ENCODE peak calls at places on chromosome 18, in ten cellular contexts. One of them, this sample, is unnamed.

GRCh38 chr18:4639628-4640310 is 184.7 kb upstream of the DLGAP1 start:
- DNase-seq in neural crest cell: no peak
- DNase-seq in psoas muscle: no peak
- DNase-seq in iPS-NIHi11: no peak
- DNase-seq in BE2C: no peak
- DNase-seq in occipital lobe: no peak
- DNase-seq in GM23338: no peak
- DNase-seq in NCI-H524 treated with DMSO at 0.1 percent for 48 hours: no peak
- DNase-seq in HCT116: no peak
- DNase-seq in SW480: no peak
- DNase-seq in this sample: no peak

GRCh38 chr18:11419336-11419735 is 190.1 kb upstream of the SLC35G4 start:
- DNase-seq in neural crest cell: no peak
- DNase-seq in psoas muscle: no peak
- DNase-seq in iPS-NIHi11: no peak
- DNase-seq in BE2C: no peak
- DNase-seq in occipital lobe: no peak
- DNase-seq in GM23338: no peak
- DNase-seq in NCI-H524 treated with DMSO at 0.1 percent for 48 hours: no peak
- DNase-seq in HCT116: no peak
- DNase-seq in SW480: no peak
- DNase-seq in this sample: no peak

GRCh38 chr18:49524951-49525350 is 36.9 kb upstream of the LIPG start:
- DNase-seq in neural crest cell: no peak
- DNase-seq in psoas muscle: no peak
- DNase-seq in iPS-NIHi11: no peak
- DNase-seq in BE2C: no peak
- DNase-seq in occipital lobe: no peak
- DNase-seq in GM23338: no peak
- DNase-seq in NCI-H524 treated with DMSO at 0.1 percent for 48 hours: no peak
- DNase-seq in HCT116: no peak
- DNase-seq in SW480: no peak
- DNase-seq in this sample: no peak

GRCh38 chr18:75268206-75268605 is 57.6 kb downstream of the TSHZ1 start:
- DNase-seq in neural crest cell: no peak
- DNase-seq in psoas muscle: no peak
- DNase-seq in iPS-NIHi11: no peak
- DNase-seq in BE2C: no peak
- DNase-seq in occipital lobe: no peak
- DNase-seq in GM23338: no peak
- DNase-seq in NCI-H524 treated with DMSO at 0.1 percent for 48 hours: no peak
- DNase-seq in HCT116: no peak
- DNase-seq in SW480: no peak
- DNase-seq in this sample: no peak

GRCh38 chr18:70490008-70490933 is 201.4 kb downstream of the SOCS6 start:
- DNase-seq in neural crest cell: peak; percentile 51
- DNase-seq in psoas muscle: no peak
- DNase-seq in iPS-NIHi11: peak; percentile 49
- DNase-seq in BE2C: peak; percentile 40
- DNase-seq in occipital lobe: no peak
- DNase-seq in GM23338: peak; percentile 76
- DNase-seq in NCI-H524 treated with DMSO at 0.1 percent for 48 hours: peak; percentile 12
- DNase-seq in HCT116: peak; percentile 48
- DNase-seq in SW480: peak; percentile 32
- DNase-seq in this sample: peak; percentile 25

GRCh38 chr18:79809482-79810192 is 11.9 kb downstream of the KCNG2 start:
- DNase-seq in neural crest cell: no peak
- DNase-seq in psoas muscle: no peak
- DNase-seq in iPS-NIHi11: no peak
- DNase-seq in BE2C: no peak
- DNase-seq in occipital lobe: no peak
- DNase-seq in GM23338: no peak
- DNase-seq in NCI-H524 treated with DMSO at 0.1 percent for 48 hours: no peak
- DNase-seq in HCT116: no peak
- DNase-seq in SW480: no peak
- DNase-seq in this sample: no peak

GRCh38 chr18:23876921-23877320 is 137.6 kb upstream of the TTC39C start:
- DNase-seq in neural crest cell: no peak
- DNase-seq in psoas muscle: no peak
- DNase-seq in iPS-NIHi11: no peak
- DNase-seq in BE2C: no peak
- DNase-seq in occipital lobe: no peak
- DNase-seq in GM23338: no peak
- DNase-seq in NCI-H524 treated with DMSO at 0.1 percent for 48 hours: no peak
- DNase-seq in HCT116: no peak
- DNase-seq in SW480: no peak
- DNase-seq in this sample: no peak

GRCh38 chr18:470661-471501 is 29.6 kb downstream of the COLEC12 start:
- DNase-seq in neural crest cell: no peak
- DNase-seq in psoas muscle: no peak
- DNase-seq in iPS-NIHi11: no peak
- DNase-seq in BE2C: no peak
- DNase-seq in occipital lobe: no peak
- DNase-seq in GM23338: no peak
- DNase-seq in NCI-H524 treated with DMSO at 0.1 percent for 48 hours: no peak
- DNase-seq in HCT116: no peak
- DNase-seq in SW480: no peak
- DNase-seq in this sample: no peak

GRCh38 chr18:77201508-77201907 is 48.1 kb upstream of the GALR1 start:
- DNase-seq in neural crest cell: no peak
- DNase-seq in psoas muscle: no peak
- DNase-seq in iPS-NIHi11: no peak
- DNase-seq in BE2C: no peak
- DNase-seq in occipital lobe: no peak
- DNase-seq in GM23338: no peak
- DNase-seq in NCI-H524 treated with DMSO at 0.1 percent for 48 hours: no peak
- DNase-seq in HCT116: no peak
- DNase-seq in SW480: no peak
- DNase-seq in this sample: no peak

GRCh38 chr18:31057031-31057430 is 14.5 kb upstream of the DSC3 start:
- DNase-seq in neural crest cell: no peak
- DNase-seq in psoas muscle: no peak
- DNase-seq in iPS-NIHi11: no peak
- DNase-seq in BE2C: no peak
- DNase-seq in occipital lobe: no peak
- DNase-seq in GM23338: no peak
- DNase-seq in NCI-H524 treated with DMSO at 0.1 percent for 48 hours: no peak
- DNase-seq in HCT116: no peak
- DNase-seq in SW480: no peak
- DNase-seq in this sample: no peak

GRCh38 chr18:65750421-65751144 is at the start of gene CDH7:
- DNase-seq in neural crest cell: peak; percentile 49
- DNase-seq in psoas muscle: peak; percentile 49
- DNase-seq in iPS-NIHi11: peak; percentile 67
- DNase-seq in BE2C: peak; percentile 45
- DNase-seq in occipital lobe: peak; percentile 38
- DNase-seq in GM23338: peak; percentile 58
- DNase-seq in NCI-H524 treated with DMSO at 0.1 percent for 48 hours: no peak
- DNase-seq in HCT116: no peak
- DNase-seq in SW480: no peak
- DNase-seq in this sample: no peak